ENCODE peak calls at places on chromosome X, in five cellular contexts. E is G401; H is tibial nerve; F is naive thymus-derived CD8-positive, alpha-beta T cell; I is AG09319. U is an unnamed sample.

GRCh38 chrX:3711331-3711917 is 2.0 kb downstream of the PRKX start:
- DNase-seq in E (no peak), H (no peak), F (no peak), I (no peak), U (peak; percentile 33)

GRCh38 chrX:138791551-138791950 is 80.0 kb upstream of the FGF13 start:
- DNase-seq in E (no peak), H (no peak), F (no peak), I (no peak), U (no peak)

GRCh38 chrX:107204063-107204605 is 2.1 kb downstream of the NUP62CL start:
- DNase-seq in E (no peak), H (no peak), F (no peak), I (no peak), U (no peak)

GRCh38 chrX:38375888-38376287 is 23.5 kb downstream of the OTC start:
- DNase-seq in E (no peak), H (no peak), F (no peak), I (no peak), U (no peak)

GRCh38 chrX:1558761-1559468 is 21.9 kb upstream of the P2RY8 start:
- DNase-seq in E (no peak), H (no peak), F (no peak), I (no peak), U (no peak)

GRCh38 chrX:11899091-11899490 is 141.1 kb downstream of the MSL3 start:
- DNase-seq in E (no peak), H (no peak), F (no peak), I (no peak), U (no peak)

GRCh38 chrX:73563740-73564073 is 710 bp downstream of the CHIC1 start:
- DNase-seq in E (peak; percentile 51), H (no peak), F (no peak), I (no peak), U (no peak)

GRCh38 chrX:109624641-109625311 is at the start of gene KCNE5:
- DNase-seq in E (no peak), H (no peak), F (no peak), I (no peak), U (no peak)

GRCh38 chrX:52574416-52575275 is 57.8 kb upstream of the XAGE1B start:
- DNase-seq in E (peak; percentile 51), H (no peak), F (no peak), I (peak; percentile 15), U (no peak)